ENCODE peak calls at places on chromosomes 2 and 18, in ten cellular contexts. One of them, this sample, is unnamed.

GRCh38 chr2:102979429-102979828 is 217.6 kb downstream of the TMEM182 start:
- DNase-seq in HuH-7: no peak
- DNase-seq in HEK293T: no peak
- DNase-seq in prostate gland: no peak
- DNase-seq in non-pigmented ciliary epithelial cell: no peak
- DNase-seq in iris pigment epithelial cell: no peak
- DNase-seq in GDM1: no peak
- DNase-seq in dorsolateral prefrontal cortex: no peak
- DNase-seq in HCEC 1CT: no peak
- DNase-seq in stimulated activated CD4-positive, alpha-beta T cell treated with anti-CD3 and anti-CD28 coated beads, Interleukin-12 subunit alpha, Interleukin-12 subunit beta, amount 100 ng/mL, for 48 hours: no peak
- DNase-seq in this sample: no peak

GRCh38 chr2:25720575-25720974 is 47.2 kb upstream of the DTNB start:
- DNase-seq in HEK293T: no peak
- DNase-seq in iris pigment epithelial cell: no peak
- DNase-seq in prostate gland: no peak
- DNase-seq in GDM1: no peak
- DNase-seq in non-pigmented ciliary epithelial cell: no peak
- DNase-seq in HCEC 1CT: peak; percentile 22
- DNase-seq in HuH-7: no peak
- DNase-seq in stimulated activated CD4-positive, alpha-beta T cell treated with anti-CD3 and anti-CD28 coated beads, Interleukin-12 subunit alpha, Interleukin-12 subunit beta, amount 100 ng/mL, for 48 hours: no peak
- DNase-seq in dorsolateral prefrontal cortex: no peak
- DNase-seq in this sample: no peak

GRCh38 chr2:172972005-172972619 is 103.5 kb upstream of the MAP3K20 start:
- DNase-seq in dorsolateral prefrontal cortex: no peak
- DNase-seq in HCEC 1CT: peak; percentile 38
- DNase-seq in HuH-7: peak; percentile 62
- DNase-seq in non-pigmented ciliary epithelial cell: no peak
- DNase-seq in GDM1: peak; percentile 26
- DNase-seq in HEK293T: peak; percentile 78
- DNase-seq in prostate gland: no peak
- DNase-seq in iris pigment epithelial cell: peak; percentile 47
- DNase-seq in stimulated activated CD4-positive, alpha-beta T cell treated with anti-CD3 and anti-CD28 coated beads, Interleukin-12 subunit alpha, Interleukin-12 subunit beta, amount 100 ng/mL, for 48 hours: peak; percentile 35
- DNase-seq in this sample: no peak

GRCh38 chr18:3345452-3345851 is 83.5 kb downstream of the MYL12B start:
- DNase-seq in stimulated activated CD4-positive, alpha-beta T cell treated with anti-CD3 and anti-CD28 coated beads, Interleukin-12 subunit alpha, Interleukin-12 subunit beta, amount 100 ng/mL, for 48 hours: no peak
- DNase-seq in GDM1: no peak
- DNase-seq in HuH-7: no peak
- DNase-seq in prostate gland: peak; percentile 37
- DNase-seq in HCEC 1CT: peak; percentile 68
- DNase-seq in dorsolateral prefrontal cortex: no peak
- DNase-seq in HEK293T: no peak
- DNase-seq in iris pigment epithelial cell: peak; percentile 43
- DNase-seq in non-pigmented ciliary epithelial cell: no peak
- DNase-seq in this sample: no peak

GRCh38 chr2:172693037-172693436 is 42.6 kb upstream of the RAPGEF4 start:
- DNase-seq in non-pigmented ciliary epithelial cell: peak; percentile 83
- DNase-seq in prostate gland: peak; percentile 82
- DNase-seq in stimulated activated CD4-positive, alpha-beta T cell treated with anti-CD3 and anti-CD28 coated beads, Interleukin-12 subunit alpha, Interleukin-12 subunit beta, amount 100 ng/mL, for 48 hours: peak; percentile 48
- DNase-seq in HuH-7: no peak
- DNase-seq in HCEC 1CT: peak; percentile 97
- DNase-seq in dorsolateral prefrontal cortex: peak; percentile 65
- DNase-seq in GDM1: peak; percentile 8
- DNase-seq in iris pigment epithelial cell: peak; percentile 98
- DNase-seq in HEK293T: peak; percentile 11
- DNase-seq in this sample: no peak

GRCh38 chr2:63842149-63843061 is 709 bp downstream of the UGP2 start:
- DNase-seq in HCEC 1CT: peak; percentile 82
- DNase-seq in dorsolateral prefrontal cortex: no peak
- DNase-seq in stimulated activated CD4-positive, alpha-beta T cell treated with anti-CD3 and anti-CD28 coated beads, Interleukin-12 subunit alpha, Interleukin-12 subunit beta, amount 100 ng/mL, for 48 hours: no peak
- DNase-seq in iris pigment epithelial cell: peak; percentile 88
- DNase-seq in HuH-7: peak; percentile 37
- DNase-seq in prostate gland: peak; percentile 48
- DNase-seq in HEK293T: peak; percentile 30
- DNase-seq in GDM1: no peak
- DNase-seq in non-pigmented ciliary epithelial cell: no peak
- DNase-seq in this sample: peak; percentile 21

GRCh38 chr2:222730346-222731065 is 59.0 kb downstream of the MOGAT1 start:
- DNase-seq in HEK293T: no peak
- DNase-seq in HuH-7: no peak
- DNase-seq in prostate gland: no peak
- DNase-seq in stimulated activated CD4-positive, alpha-beta T cell treated with anti-CD3 and anti-CD28 coated beads, Interleukin-12 subunit alpha, Interleukin-12 subunit beta, amount 100 ng/mL, for 48 hours: no peak
- DNase-seq in dorsolateral prefrontal cortex: no peak
- DNase-seq in iris pigment epithelial cell: no peak
- DNase-seq in non-pigmented ciliary epithelial cell: no peak
- DNase-seq in GDM1: no peak
- DNase-seq in HCEC 1CT: no peak
- DNase-seq in this sample: no peak

GRCh38 chr2:234987754-234988153 is 35.9 kb downstream of the SH3BP4 start:
- DNase-seq in HuH-7: no peak
- DNase-seq in HEK293T: no peak
- DNase-seq in dorsolateral prefrontal cortex: no peak
- DNase-seq in prostate gland: no peak
- DNase-seq in GDM1: no peak
- DNase-seq in stimulated activated CD4-positive, alpha-beta T cell treated with anti-CD3 and anti-CD28 coated beads, Interleukin-12 subunit alpha, Interleukin-12 subunit beta, amount 100 ng/mL, for 48 hours: no peak
- DNase-seq in HCEC 1CT: no peak
- DNase-seq in non-pigmented ciliary epithelial cell: no peak
- DNase-seq in iris pigment epithelial cell: no peak
- DNase-seq in this sample: no peak

GRCh38 chr18:63119647-63120046 is 199.9 kb downstream of the BCL2 start:
- DNase-seq in HEK293T: peak; percentile 33
- DNase-seq in HCEC 1CT: peak; percentile 29
- DNase-seq in dorsolateral prefrontal cortex: peak; percentile 24
- DNase-seq in HuH-7: peak; percentile 21
- DNase-seq in GDM1: peak; percentile 17
- DNase-seq in non-pigmented ciliary epithelial cell: no peak
- DNase-seq in iris pigment epithelial cell: no peak
- DNase-seq in prostate gland: peak; percentile 20
- DNase-seq in stimulated activated CD4-positive, alpha-beta T cell treated with anti-CD3 and anti-CD28 coated beads, Interleukin-12 subunit alpha, Interleukin-12 subunit beta, amount 100 ng/mL, for 48 hours: no peak
- DNase-seq in this sample: peak; percentile 41

GRCh38 chr2:190996338-190996946 is 17.5 kb downstream of the STAT1 start:
- DNase-seq in dorsolateral prefrontal cortex: no peak
- DNase-seq in iris pigment epithelial cell: peak; percentile 37
- DNase-seq in HEK293T: peak; percentile 68
- DNase-seq in prostate gland: no peak
- DNase-seq in HCEC 1CT: peak; percentile 52
- DNase-seq in GDM1: no peak
- DNase-seq in non-pigmented ciliary epithelial cell: no peak
- DNase-seq in HuH-7: peak; percentile 69
- DNase-seq in stimulated activated CD4-positive, alpha-beta T cell treated with anti-CD3 and anti-CD28 coated beads, Interleukin-12 subunit alpha, Interleukin-12 subunit beta, amount 100 ng/mL, for 48 hours: no peak
- DNase-seq in this sample: no peak

GRCh38 chr2:17051558-17051957 is 385.9 kb upstream of the CYRIA start:
- DNase-seq in HCEC 1CT: no peak
- DNase-seq in HuH-7: no peak
- DNase-seq in non-pigmented ciliary epithelial cell: no peak
- DNase-seq in dorsolateral prefrontal cortex: no peak
- DNase-seq in iris pigment epithelial cell: no peak
- DNase-seq in HEK293T: no peak
- DNase-seq in stimulated activated CD4-positive, alpha-beta T cell treated with anti-CD3 and anti-CD28 coated beads, Interleukin-12 subunit alpha, Interleukin-12 subunit beta, amount 100 ng/mL, for 48 hours: no peak
- DNase-seq in GDM1: no peak
- DNase-seq in prostate gland: no peak
- DNase-seq in this sample: no peak

GRCh38 chr2:152508446-152508845 is 173.5 kb downstream of the FMNL2 start:
- DNase-seq in HCEC 1CT: peak; percentile 26
- DNase-seq in prostate gland: no peak
- DNase-seq in HEK293T: no peak
- DNase-seq in HuH-7: no peak
- DNase-seq in stimulated activated CD4-positive, alpha-beta T cell treated with anti-CD3 and anti-CD28 coated beads, Interleukin-12 subunit alpha, Interleukin-12 subunit beta, amount 100 ng/mL, for 48 hours: no peak
- DNase-seq in dorsolateral prefrontal cortex: no peak
- DNase-seq in GDM1: no peak
- DNase-seq in non-pigmented ciliary epithelial cell: peak; percentile 79
- DNase-seq in iris pigment epithelial cell: peak; percentile 94
- DNase-seq in this sample: no peak